ENCODE peak calls at places on chromosomes 2 and 18, in six cellular contexts. I is PC-3, N is right atrium auricular region, B is sigmoid colon, A is GM12865, S is NB4. K is an unnamed sample.

GRCh38 chr2:152464853-152465470 is 130.0 kb downstream of the FMNL2 start:
- DNase-seq in B (no peak), N (no peak), A (peak), S (no peak), I (no peak), K (no peak)

GRCh38 chr2:134361648-134362047 is 107.8 kb downstream of the MGAT5 start:
- DNase-seq in I (peak), A (no peak), N (no peak), S (no peak), B (no peak), K (no peak)

GRCh38 chr2:128821010-128821409 is 502.3 kb upstream of the HS6ST1 start:
- DNase-seq in A (no peak), B (no peak), I (no peak), S (no peak), N (no peak), K (no peak)

GRCh38 chr2:147227313-147227712 is 617.5 kb upstream of the ACVR2A start:
- DNase-seq in S (no peak), N (no peak), A (no peak), I (no peak), B (no peak), K (no peak)

GRCh38 chr2:99677814-99678213 is 188.0 kb upstream of the REV1 start:
- DNase-seq in I (no peak), A (peak), S (no peak), B (no peak), N (no peak), K (no peak)

GRCh38 chr2:55550368-55551102 is 31.0 kb downstream of the CFAP36 start:
- DNase-seq in I (peak), A (no peak), S (no peak), B (no peak), N (no peak), K (peak)

GRCh38 chr18:8051388-8051787 is 484.3 kb downstream of the PTPRM start:
- DNase-seq in I (no peak), B (no peak), A (no peak), S (no peak), N (no peak), K (peak)

GRCh38 chr2:69779258-69779989 is 37.5 kb downstream of the ANXA4 start:
- DNase-seq in I (peak), S (no peak), B (no peak), A (no peak), N (peak), K (no peak)

GRCh38 chr2:48635786-48636185 is 18.1 kb downstream of the GTF2A1L start:
- DNase-seq in I (no peak), A (no peak), N (no peak), B (no peak), S (no peak), K (no peak)

GRCh38 chr18:12904012-12904516 is 20.0 kb upstream of the PTPN2 start:
- DNase-seq in A (no peak), S (no peak), N (no peak), I (no peak), B (no peak), K (no peak)

GRCh38 chr18:12960846-12961397 is 13.1 kb downstream of the SEH1L start:
- DNase-seq in N (no peak), S (no peak), I (no peak), A (no peak), B (no peak), K (no peak)

GRCh38 chr2:131521961-131522781 is 5.5 kb upstream of the CCDC74A start:
- DNase-seq in A (no peak), S (no peak), I (no peak), B (peak), N (no peak), K (no peak)

GRCh38 chr2:120949957-120950590 is 214.4 kb downstream of the GLI2 start:
- DNase-seq in B (no peak), S (no peak), I (peak), N (no peak), A (no peak), K (peak)

GRCh38 chr2:218024871-218025270 is 22.1 kb upstream of the TNS1 start:
- DNase-seq in I (no peak), B (peak), N (no peak), A (no peak), S (no peak), K (no peak)

GRCh38 chr18:62715829-62716678 is 713 bp downstream of the PHLPP1 start:
- DNase-seq in B (peak), A (peak), I (peak), S (peak), N (peak), K (peak)

GRCh38 chr2:233707979-233708644 is 4.6 kb upstream of the UGT1A5 start:
- DNase-seq in A (no peak), N (no peak), B (no peak), I (peak), S (no peak), K (peak)

GRCh38 chr2:152189622-152190495 is 14.3 kb upstream of the STAM2 start:
- DNase-seq in S (peak), I (peak), A (peak), B (no peak), N (no peak), K (peak)

GRCh38 chr2:74849228-74849892 is 15.4 kb downstream of the HK2 start:
- DNase-seq in I (peak), S (peak), A (peak), N (no peak), B (no peak), K (no peak)

GRCh38 chr2:138649571-138649970 is 130.6 kb downstream of the NXPH2 start:
- DNase-seq in N (no peak), S (no peak), A (no peak), I (no peak), B (no peak), K (no peak)

GRCh38 chr2:177231270-177231669 is 18.7 kb downstream of the HNRNPA3 start:
- DNase-seq in S (no peak), A (no peak), B (no peak), I (no peak), N (no peak), K (no peak)

GRCh38 chr2:127101756-127102463 is 5.0 kb downstream of the BIN1 start:
- DNase-seq in N (no peak), B (peak), I (no peak), A (no peak), S (no peak), K (no peak)

GRCh38 chr2:110114007-110114591 is 1.5 kb downstream of the MALL start:
- DNase-seq in A (no peak), I (peak), N (no peak), B (no peak), S (peak), K (peak)
- H3K4me3 ChIP-seq in A (no peak), I (peak), N (peak), B (no peak), S (no peak), K (peak)

DNA sequence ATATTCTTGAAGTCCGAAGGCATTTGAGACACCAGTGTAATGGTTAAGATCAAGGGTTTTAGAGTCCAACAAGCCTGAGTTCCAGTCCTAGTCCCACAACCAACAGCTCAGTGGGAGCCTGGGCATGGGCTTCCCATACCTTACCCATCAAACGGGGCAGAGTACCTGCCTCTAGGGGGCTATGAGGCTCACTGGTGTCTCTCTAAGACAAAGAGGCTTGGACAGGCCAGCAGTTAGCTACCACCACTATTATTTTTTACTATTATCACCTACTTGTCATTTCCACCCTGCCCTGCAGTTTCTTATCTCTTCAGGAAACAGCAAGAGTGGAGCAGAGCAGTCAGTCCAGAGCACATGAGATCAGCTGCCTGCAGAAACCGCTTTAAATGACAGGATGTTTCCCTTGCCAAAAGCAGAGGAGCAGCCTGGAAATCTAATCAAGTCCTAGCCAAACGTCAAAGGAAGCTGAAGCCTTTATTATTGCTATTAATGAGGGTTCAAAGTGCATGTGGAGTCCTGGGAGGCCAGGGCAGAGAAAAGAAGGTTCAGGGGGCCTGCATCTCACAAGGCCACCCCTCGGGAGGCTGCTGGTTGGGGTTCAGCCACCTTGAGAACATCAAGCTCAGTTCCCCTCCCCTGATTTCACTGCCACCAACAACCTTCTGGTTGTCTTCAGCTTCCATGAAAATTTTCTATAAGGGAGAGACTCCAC is 66.6 kb downstream of the STPG4 start:
- DNase-seq in B (no peak), I (peak), S (no peak), N (no peak), A (no peak), K (peak)
- TF ChIP-seq CTCF in B (no peak), I (peak), S (peak), N (no peak), A (peak), K (peak)

DNA sequence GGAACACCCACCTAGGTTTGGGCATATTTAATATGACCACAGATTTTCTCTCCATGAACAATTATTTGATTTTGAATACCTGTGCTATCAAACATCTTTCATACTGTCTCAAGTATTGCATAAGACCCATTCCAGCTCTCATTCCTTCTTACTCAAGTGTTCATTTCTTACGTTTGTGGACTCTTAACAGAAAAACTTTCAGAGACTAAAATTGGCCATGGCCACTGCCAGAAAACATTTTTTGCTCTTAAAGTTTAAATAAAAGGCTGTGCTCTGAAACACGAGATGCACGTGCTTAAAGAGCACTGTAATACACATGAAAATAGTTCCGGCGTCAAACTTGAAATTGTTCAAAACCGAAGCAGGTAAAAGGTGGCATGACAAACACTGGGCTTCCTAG is 89.3 kb downstream of the LIMS1 start:
- DNase-seq in I (peak), B (no peak), S (no peak), N (no peak), A (no peak), K (no peak)
- H3K4me3 ChIP-seq in I (no peak), B (no peak), S (no peak), N (no peak), A (no peak), K (no peak)

GRCh38 chr2:85756195-85756594 is 2.4 kb downstream of the ATOH8 start:
- DNase-seq in N (no peak), A (no peak), B (no peak), I (no peak), S (no peak), K (no peak)

GRCh38 chr2:85753525-85754312 is at the start of gene ATOH8:
- DNase-seq in B (peak), N (peak), S (peak), A (peak), I (peak), K (peak)

GRCh38 chr2:85755122-85756027 is 1.6 kb downstream of the ATOH8 start:
- DNase-seq in N (no peak), S (peak), B (no peak), A (peak), I (no peak), K (peak)

GRCh38 chr2:85753035-85753524 is 711 bp upstream of the ATOH8 start:
- DNase-seq in B (no peak), I (no peak), A (no peak), N (no peak), S (no peak), K (no peak)

DNA sequence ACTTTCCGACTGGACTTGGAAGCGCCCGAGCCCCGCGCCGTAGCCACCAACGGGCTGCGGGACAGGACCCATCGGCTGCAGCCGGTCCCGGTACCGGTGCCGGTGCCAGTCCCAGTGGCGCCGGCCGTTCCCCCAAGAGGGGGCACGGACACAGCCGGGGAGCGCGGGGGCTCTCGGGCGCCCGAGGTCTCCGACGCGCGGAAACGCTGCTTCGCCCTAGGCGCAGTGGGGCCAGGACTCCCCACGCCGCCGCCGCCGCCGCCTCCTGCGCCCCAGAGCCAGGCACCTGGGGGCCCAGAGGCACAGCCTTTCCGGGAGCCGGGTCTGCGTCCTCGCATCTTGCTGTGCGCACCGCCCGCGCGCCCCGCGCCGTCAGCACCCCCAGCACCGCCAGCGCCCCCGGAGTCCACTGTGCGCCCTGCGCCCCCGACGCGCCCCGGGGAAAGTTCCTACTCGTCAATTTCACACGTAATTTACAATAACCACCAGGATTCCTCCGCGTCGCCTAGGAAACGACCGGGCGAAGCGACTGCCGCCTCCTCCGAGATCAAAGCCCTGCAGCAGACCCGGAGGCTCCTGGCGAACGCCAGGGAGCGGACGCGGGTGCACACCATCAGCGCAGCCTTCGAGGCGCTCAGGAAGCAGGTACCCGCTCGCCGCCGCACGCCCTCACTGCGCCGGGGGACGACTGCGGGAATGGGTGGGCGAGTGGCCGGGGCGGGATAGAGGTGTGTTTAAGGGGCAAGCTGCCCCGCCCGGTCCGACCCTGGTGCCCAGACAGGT is 713 bp downstream of the ATOH8 start:
- DNase-seq in I (no peak), S (peak), N (no peak), A (peak), B (no peak), K (peak)
- TF ChIP-seq CTCF in I (no peak), S (no peak), N (no peak), A (no peak), B (no peak), K (peak)

GRCh38 chr2:182426082-182426914 is 538 bp downstream of the PDE1A start:
- DNase-seq in S (peak), A (no peak), I (no peak), N (no peak), B (no peak), K (no peak)
- H3K4me3 ChIP-seq in S (no peak), A (no peak), I (no peak), N (peak), B (peak), K (no peak)

DNA sequence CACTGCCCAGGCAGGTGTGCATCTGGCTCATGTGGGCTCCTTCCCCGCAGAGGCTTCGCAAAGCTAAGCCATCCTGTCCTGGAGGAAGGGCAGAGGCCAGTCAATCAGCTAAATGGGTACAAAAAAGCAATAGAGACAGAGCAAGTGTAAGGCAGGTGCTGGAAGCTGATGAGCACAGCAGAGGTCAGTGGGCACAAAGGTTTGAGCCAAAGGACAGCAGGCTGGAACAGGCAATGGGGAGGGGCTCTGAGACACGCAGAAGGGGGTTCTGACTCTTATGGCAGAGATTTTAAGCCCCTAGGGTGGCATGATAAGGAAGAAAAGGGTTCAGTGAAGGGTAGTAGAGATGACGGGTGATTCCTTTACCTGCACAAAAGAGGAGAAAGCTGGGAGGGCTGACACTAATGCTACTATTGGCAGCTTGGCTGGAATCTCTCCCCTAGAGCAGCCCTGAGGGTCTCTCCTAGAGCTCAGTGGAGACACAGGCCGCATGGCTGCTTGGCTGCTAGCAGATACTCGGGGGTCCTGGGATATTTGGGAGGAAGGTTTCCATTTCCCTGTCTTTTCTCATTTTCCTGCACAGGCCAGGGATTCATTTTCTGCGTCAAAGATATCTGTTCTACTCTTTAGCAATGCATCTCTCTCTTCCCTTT is 132.4 kb downstream of the MYCN start:
- DNase-seq in N (no peak), B (no peak), I (no peak), A (no peak), S (no peak), K (no peak)
- TF ChIP-seq CTCF in N (no peak), B (no peak), I (no peak), A (no peak), S (no peak), K (no peak)

DNA sequence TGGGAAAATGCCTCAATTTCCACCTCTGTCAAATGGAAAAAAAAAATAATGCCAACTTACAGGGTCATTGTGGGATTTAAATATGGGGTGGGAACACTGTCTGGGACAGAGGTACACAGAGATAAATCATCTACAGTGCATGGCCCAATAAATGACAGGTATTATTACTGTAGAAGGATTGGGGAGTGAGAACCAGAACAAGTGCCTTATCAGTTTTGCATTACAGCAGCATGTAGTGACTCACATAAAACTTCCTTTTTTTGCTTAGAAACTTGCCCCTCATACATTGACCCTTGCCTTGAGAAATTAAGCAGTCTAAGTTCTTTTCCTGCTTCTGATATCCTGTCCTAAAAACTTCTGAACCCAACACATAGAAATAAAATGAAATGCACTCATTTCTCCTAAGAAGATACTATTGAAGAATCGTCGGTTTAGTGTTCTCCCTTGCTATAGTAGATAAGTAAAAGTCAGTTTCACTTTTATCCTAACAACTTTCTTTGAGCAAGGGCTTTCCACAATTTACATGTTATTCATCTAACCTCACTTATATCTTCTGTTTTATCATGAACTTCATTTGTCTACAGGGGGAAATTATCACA is 121.0 kb upstream of the HAAO start:
- DNase-seq in N (no peak), A (no peak), I (no peak), B (no peak), S (peak), K (no peak)
- H3K4me3 ChIP-seq in N (no peak), A (no peak), I (no peak), B (no peak), S (no peak), K (no peak)

GRCh38 chr2:61470965-61471904 is at the start of gene USP34:
- DNase-seq in B (peak), A (peak), S (peak), I (peak), N (peak), K (peak)
- TF ChIP-seq CTCF in B (no peak), A (peak), S (no peak), I (no peak), N (no peak), K (no peak)

GRCh38 chr2:169363570-169364150 is 1.3 kb upstream of the LRP2 start:
- DNase-seq in S (peak), A (peak), N (no peak), I (no peak), B (no peak), K (peak)

GRCh38 chr2:169362346-169363026 is at the start of gene LRP2:
- DNase-seq in S (peak), I (no peak), N (no peak), A (peak), B (no peak), K (peak)

GRCh38 chr2:169363027-169363569 is 764 bp upstream of the LRP2 start:
- DNase-seq in S (no peak), I (no peak), N (no peak), B (no peak), A (no peak), K (peak)

GRCh38 chr2:169366066-169366465 is 3.7 kb upstream of the LRP2 start:
- DNase-seq in I (peak), A (no peak), S (no peak), N (no peak), B (no peak), K (peak)

DNA sequence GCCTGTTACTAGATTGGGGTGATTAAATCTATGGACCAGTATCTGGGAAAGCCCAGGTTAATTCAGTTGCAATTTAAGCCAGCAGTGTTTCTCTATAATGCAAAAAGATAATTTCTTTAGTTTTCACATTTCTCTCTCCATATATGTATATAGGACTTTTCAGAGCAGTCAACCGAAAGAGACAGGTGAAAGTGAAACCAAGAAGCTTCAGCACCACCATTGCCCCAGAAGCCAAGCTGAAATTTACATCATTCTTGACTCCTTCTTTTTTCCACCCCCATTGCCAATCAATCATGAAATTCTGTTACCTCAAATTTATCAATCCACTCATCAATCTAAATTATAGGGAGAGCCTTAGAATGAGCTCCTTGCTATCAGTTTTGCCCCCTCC is 2.8 kb upstream of the LRP2 start:
- DNase-seq in I (no peak), N (no peak), A (peak), B (no peak), S (peak), K (peak)
- H3K4me3 ChIP-seq in I (peak), N (peak), A (peak), B (peak), S (peak), K (no peak)

K was measured in astrocyte of the spinal cord.